ENCODE peak calls at places on chromosomes 2 and 18, in four cellular contexts. T is H9, J is mesendoderm, N is IMR-90. Y is an unnamed sample.

GRCh38 chr18:59927246-59927825 is 27.5 kb downstream of the PMAIP1 start:
- DNase-seq in J (no peak), N (peak; percentile 66), T (no peak), Y (no peak)

GRCh38 chr2:112750560-112750843 is 13.9 kb downstream of the CKAP2L start:
- DNase-seq in T (no peak), J (no peak), N (peak; percentile 53), Y (peak; percentile 48)

GRCh38 chr2:106160786-106161261 is 33.3 kb downstream of the UXS1 start:
- DNase-seq in J (no peak), N (no peak), T (no peak), Y (no peak)

GRCh38 chr2:153875801-153876466 is 4.2 kb downstream of the GALNT13 start:
- DNase-seq in N (no peak), T (no peak), J (no peak), Y (no peak)

GRCh38 chr2:111071480-111072143 is 49.1 kb upstream of the BCL2L11 start:
- DNase-seq in N (peak; percentile 73), J (no peak), T (no peak), Y (peak; percentile 89)

GRCh38 chr2:232385660-232386489 is 7.3 kb downstream of the ALPP start:
- DNase-seq in J (peak; percentile 83), T (no peak), N (peak; percentile 81), Y (peak; percentile 96)

GRCh38 chr2:167764772-167765341 is 482.5 kb downstream of the STK39 start:
- DNase-seq in T (no peak), N (no peak), J (no peak), Y (no peak)

GRCh38 chr2:172556284-172557033 is 569 bp downstream of the PDK1 start:
- DNase-seq in T (peak; percentile 88), N (peak; percentile 62), J (peak; percentile 89), Y (peak; percentile 63)

GRCh38 chr2:166632616-166633015 is 138.6 kb upstream of the SCN7A start:
- DNase-seq in T (no peak), N (peak; percentile 98), J (peak; percentile 13), Y (peak; percentile 94)

GRCh38 chr2:152648336-152648735 is 68.9 kb downstream of the PRPF40A start:
- DNase-seq in T (no peak), N (peak; percentile 32), J (no peak), Y (peak; percentile 16)

GRCh38 chr2:54555318-54555837 is 99.3 kb downstream of the SPTBN1 start:
- DNase-seq in J (no peak), N (no peak), T (no peak), Y (no peak)

GRCh38 chr2:70904371-70905216 is 31.1 kb upstream of the ATP6V1B1 start:
- DNase-seq in J (peak; percentile 46), T (peak; percentile 69), N (no peak), Y (no peak)
- H2BK15ac ChIP-seq in J (no peak overlapping the region), T (no peak overlapping the region), N (no peak overlapping the region), Y (no peak overlapping the region)

DNA sequence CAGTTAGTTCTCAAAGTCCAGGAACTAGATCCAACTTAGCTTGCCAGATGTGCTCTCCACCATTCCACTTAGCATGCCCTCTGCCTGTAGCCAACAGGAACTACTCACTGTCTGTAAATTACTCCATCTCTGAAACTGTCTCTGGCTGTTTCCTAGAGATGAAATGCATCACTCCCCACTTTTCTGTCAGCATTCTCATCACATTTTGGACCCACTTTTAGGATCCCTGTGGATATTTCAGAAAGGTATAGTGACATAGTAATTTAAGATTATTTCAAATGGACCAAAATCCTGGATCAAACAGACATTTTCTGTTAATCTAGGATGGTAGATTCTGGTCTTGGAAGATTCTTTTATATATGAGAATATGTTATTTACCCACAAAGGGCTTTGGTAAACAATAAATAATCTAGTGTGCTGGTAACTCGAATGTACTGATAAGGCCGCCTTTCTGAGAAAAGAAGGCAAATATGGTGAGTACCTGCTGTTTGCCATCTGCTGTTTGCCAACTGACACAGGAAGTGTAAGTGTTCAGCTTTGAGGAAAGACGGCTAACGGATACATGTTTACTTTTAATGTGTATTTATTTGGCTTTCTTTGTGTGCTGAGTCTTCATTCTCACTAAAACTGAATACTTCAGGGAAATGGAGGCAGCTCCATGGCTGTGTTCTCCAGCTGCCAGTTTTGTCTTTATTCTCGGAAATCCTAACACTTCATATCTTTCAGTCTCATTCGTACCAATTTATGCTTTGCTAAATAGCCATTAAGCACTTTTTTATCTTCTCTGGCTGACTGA is 79.5 kb downstream of the EVA1A start:
- DNase-seq in N (peak; percentile 41), J (peak; percentile 43), T (no peak), Y (peak; percentile 32)
- H2AK5ac ChIP-seq in N (no peak overlapping the region), J (no peak overlapping the region), T (no peak overlapping the region), Y (no peak overlapping the region)

DNA sequence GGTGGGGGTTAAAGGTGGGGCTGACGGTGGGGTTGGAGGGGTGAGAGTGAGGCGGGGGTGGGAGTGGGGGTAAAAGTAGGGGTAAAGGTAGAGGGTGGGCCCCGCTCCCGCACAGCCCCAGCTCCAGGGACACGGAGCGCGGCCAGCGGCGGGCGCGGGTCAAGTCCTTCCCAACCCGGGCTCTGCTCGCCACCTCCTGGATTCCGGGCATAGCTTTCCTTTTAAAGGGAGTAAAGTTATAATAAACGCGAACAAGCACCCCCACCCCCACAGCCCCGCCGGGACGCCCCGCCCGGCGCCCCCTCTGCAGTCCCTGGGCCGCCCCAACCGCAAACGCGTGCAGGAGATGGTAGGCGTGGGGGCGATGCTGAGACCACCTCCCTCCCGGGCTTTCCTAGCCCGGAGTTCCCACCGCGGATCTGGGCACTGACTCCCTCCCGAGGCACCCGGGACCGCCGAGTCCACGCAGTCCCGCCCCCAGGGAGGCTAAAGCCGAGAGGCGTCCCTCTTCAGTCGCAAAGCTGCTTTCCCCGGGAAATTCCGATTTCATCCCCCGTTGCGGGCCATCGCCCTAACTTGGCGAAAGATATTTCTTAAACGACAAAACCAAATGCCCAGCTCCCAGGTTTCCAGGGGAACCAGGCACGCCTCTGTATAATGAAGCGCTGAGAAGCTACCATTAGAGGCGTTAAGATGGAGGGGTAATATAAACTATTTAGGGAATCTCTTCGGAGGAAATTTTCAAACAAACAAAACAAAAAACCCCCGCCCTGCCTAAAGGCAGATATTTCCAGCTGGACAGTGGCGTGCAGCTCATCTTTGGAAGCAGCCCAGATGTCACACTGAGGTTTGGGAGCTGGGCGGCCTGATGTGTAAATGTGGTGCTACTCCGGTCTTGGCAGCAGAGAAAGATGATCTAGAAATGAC is at the start of gene LIMS2:
- DNase-seq in T (peak; percentile 47), N (peak; percentile 33), J (peak; percentile 50), Y (peak; percentile 71)
- H2BK15ac ChIP-seq in T (no peak within 1 kb of the TSS), N (peak within 1 kb of the TSS; percentile 47), J (no peak within 1 kb of the TSS), Y (peak within 1 kb of the TSS; percentile 99)

DNA sequence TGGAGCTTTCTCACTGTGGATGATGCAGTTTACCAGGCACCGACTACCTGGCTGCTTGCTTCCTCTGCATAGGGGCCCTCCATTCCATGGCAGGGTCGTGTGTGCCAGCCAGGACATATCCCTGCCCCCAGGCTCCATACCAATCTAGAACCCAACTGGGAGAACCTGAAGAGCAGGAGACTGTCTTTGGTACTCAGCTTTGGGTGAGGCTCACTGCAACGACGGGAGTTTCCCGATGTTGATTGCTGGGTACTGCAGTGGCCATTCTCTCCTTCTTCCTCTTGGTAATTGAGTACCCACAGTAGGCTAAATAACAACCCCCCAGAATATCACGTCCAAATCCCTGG is 133.3 kb upstream of the SERTAD2 start:
- DNase-seq in N (no peak), T (no peak), J (no peak), Y (no peak)
- H2AK5ac ChIP-seq in N (no peak overlapping the region), T (no peak overlapping the region), J (no peak overlapping the region), Y (no peak overlapping the region)

GRCh38 chr18:11219571-11219970 is 70.2 kb upstream of the PIEZO2 start:
- DNase-seq in N (no peak), J (no peak), T (no peak), Y (no peak)

DNA sequence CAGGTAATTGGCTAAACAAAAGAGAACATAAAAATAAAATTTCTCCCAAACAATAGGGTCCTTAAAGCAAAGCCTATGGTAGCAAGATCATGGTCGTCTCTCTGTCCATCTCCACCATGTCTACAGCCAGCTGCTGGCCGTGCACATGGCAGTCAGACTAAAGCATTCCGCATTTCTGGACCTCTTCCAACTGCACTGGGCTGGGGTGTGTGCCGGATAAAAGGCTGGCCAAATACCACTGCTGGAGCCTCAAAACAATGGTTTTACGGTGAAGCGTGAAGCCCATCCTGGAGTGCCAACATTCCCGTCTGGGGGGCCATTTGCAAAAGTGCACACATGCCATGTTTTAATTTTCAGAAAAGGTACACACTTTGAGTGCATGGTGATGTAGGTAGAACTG is 74.8 kb upstream of the PIEZO2 start:
- DNase-seq in T (no peak), J (no peak), N (no peak), Y (no peak)
- H2BK15ac ChIP-seq in T (no peak overlapping the region), J (no peak overlapping the region), N (no peak overlapping the region), Y (no peak overlapping the region)

DNA sequence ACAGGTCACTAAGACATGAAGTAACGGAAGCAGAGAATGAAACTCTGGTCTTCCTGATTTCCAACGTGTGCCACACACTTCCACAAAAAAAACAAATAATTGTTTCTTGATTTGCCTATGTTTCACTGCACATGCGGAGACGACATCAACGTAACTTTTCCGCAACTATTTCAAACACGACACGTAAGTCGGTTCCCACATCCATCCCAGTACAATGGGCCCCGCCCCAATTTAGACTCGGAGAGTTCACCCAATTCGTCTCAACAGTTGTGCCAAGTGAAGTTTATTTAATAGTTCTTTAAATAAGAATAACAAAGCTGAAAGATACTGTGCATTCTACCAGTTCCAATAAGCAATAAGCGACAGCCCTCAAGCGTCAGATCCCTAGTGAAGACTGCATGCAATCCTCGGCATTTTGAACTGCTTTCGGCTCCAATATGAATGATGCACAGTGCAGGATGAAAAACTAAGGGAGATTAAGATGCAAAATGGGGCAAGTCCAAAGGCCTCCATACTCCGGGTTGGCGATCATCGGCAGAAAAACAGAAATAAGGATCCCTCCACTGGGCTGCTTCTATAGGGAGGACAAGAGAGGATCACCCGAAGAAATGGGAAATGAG is 662 bp downstream of the CCT4 start:
- DNase-seq in T (no peak), J (peak; percentile 36), N (peak; percentile 36), Y (peak; percentile 57)
- H2AK5ac ChIP-seq in T (no peak overlapping the region), J (peak overlapping the region; percentile 63), N (peak overlapping the region; percentile 76), Y (peak overlapping the region; percentile 92)

Y was measured in mesenchymal stem cell.